ENCODE peak calls at places on chromosomes 1 and 21, in six cellular contexts. N is H9, C is neuronal stem cell, F is mesenchymal stem cell, D is H1, Y is trophoblast cell. Q is an unnamed sample.

GRCh38 chr1:153790996-153791855 is 16.0 kb downstream of the SLC27A3 start:
- DNase-seq in N (no peak), C (no peak), F (peak), D (no peak), Y (no peak), Q (peak)

GRCh38 chr1:11858968-11859871 is 475 bp upstream of the NPPB start:
- DNase-seq in N (peak), C (peak), F (peak), D (no peak), Y (peak), Q (peak)

GRCh38 chr1:70916028-70916427 is 131.6 kb downstream of the PTGER3 start:
- DNase-seq in N (no peak), C (no peak), F (no peak), D (no peak), Y (no peak), Q (no peak)

GRCh38 chr1:10951977-10952376 is 60.5 kb upstream of the TARDBP start:
- DNase-seq in N (no peak), C (no peak), F (no peak), D (no peak), Y (no peak), Q (no peak)

GRCh38 chr1:41936107-41936506 is 17.4 kb upstream of the HIVEP3 start:
- DNase-seq in N (no peak), C (no peak), F (peak), D (no peak), Y (no peak), Q (peak)

GRCh38 chr21:46191257-46191685 is 7.0 kb upstream of the SPATC1L start:
- DNase-seq in N (peak), C (no peak), F (peak), D (no peak), Y (peak), Q (peak)

GRCh38 chr21:42781150-42781980 is 98.0 kb downstream of the WDR4 start:
- DNase-seq in N (peak), C (no peak), F (peak), D (no peak), Y (peak), Q (no peak)

GRCh38 chr1:167263784-167264464 is 43.2 kb downstream of the POU2F1 start:
- DNase-seq in N (no peak), C (no peak), F (no peak), D (no peak), Y (no peak), Q (no peak)

GRCh38 chr1:38605091-38605490 is 254.5 kb downstream of the RRAGC start:
- DNase-seq in N (no peak), C (no peak), F (no peak), D (no peak), Y (no peak), Q (no peak)

GRCh38 chr21:44686000-44686781 is 4.2 kb upstream of the KRTAP12-1 start:
- DNase-seq in N (peak), C (no peak), F (no peak), D (no peak), Y (no peak), Q (no peak)

GRCh38 chr21:41585199-41585994 is 77.4 kb upstream of the TMPRSS2 start:
- DNase-seq in N (no peak), C (no peak), F (no peak), D (no peak), Y (peak), Q (no peak)

GRCh38 chr1:112262301-112262700 is 133.7 kb upstream of the CTTNBP2NL start:
- DNase-seq in N (no peak), C (no peak), F (no peak), D (no peak), Y (no peak), Q (no peak)

GRCh38 chr1:112263464-112263863 is 132.6 kb upstream of the CTTNBP2NL start:
- DNase-seq in N (no peak), C (no peak), F (peak), D (no peak), Y (no peak), Q (peak)

GRCh38 chr1:112264010-112264409 is 132.0 kb upstream of the CTTNBP2NL start:
- DNase-seq in N (no peak), C (no peak), F (peak), D (no peak), Y (no peak), Q (no peak)

GRCh38 chr1:112265946-112266345 is 130.1 kb upstream of the CTTNBP2NL start:
- DNase-seq in N (no peak), C (no peak), F (peak), D (no peak), Y (no peak), Q (no peak)

DNA sequence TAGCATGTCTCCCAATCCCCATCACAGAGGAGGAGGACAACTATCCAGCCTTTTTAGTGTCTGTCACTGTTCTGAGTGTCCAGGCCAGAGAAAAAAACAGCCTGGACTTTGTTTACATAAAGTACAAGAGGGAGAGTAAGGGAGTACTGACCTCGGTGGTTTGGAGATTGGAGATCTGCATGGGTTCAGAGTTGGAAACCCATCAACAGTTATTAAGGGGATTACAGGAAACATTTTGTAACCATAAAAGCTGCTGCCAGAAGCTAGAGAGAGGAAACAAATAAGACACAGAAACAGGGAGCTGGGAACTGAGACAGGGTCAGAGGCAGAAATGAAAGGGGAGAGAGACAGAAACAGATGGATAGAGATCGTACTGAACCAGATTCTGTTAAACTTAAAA is 131.5 kb upstream of the CTTNBP2NL start:
- DNase-seq in N (no peak), C (no peak), F (peak), D (no peak), Y (no peak), Q (no peak)
- H3K14ac ChIP-seq in N (no peak), C (no peak), F (no peak), D (no peak), Y (no peak), Q (no peak)

GRCh38 chr1:223340637-223341036 is 23.3 kb downstream of the SUSD4 start:
- DNase-seq in N (no peak), C (no peak), F (no peak), D (no peak), Y (no peak), Q (no peak)
- H3K14ac ChIP-seq in N (no peak), C (no peak), F (no peak), D (no peak), Y (no peak), Q (no peak)

DNA sequence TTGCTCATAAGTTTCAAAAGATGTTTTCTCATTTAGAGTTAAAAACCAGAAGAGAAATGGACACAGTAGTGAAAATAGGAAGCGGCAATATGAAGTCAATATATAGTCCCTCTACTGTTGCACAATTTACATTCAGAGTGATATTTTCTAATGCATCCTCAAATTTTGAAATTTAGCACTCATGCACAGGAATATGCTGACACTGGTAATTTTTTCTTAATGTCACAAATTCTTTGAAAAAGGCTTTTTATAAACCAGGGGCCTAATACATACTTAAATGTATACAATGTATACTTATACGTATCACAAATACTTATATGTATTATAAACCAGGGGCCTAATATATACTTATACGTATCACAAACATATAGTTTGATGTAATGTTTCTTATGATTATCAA is 19.4 kb downstream of the ST7L start:
- DNase-seq in N (no peak), C (no peak), F (no peak), D (no peak), Y (no peak), Q (no peak)
- H3K14ac ChIP-seq in N (no peak), C (no peak), F (no peak), D (no peak), Y (no peak), Q (no peak)

GRCh38 chr1:171055966-171056643 is 34.6 kb upstream of the FMO3 start:
- DNase-seq in N (no peak), C (no peak), F (no peak), D (no peak), Y (no peak), Q (no peak)
- H3K14ac ChIP-seq in N (no peak), C (peak), F (no peak), D (no peak), Y (no peak), Q (no peak)

GRCh38 chr1:207495816-207496792 is at the start of gene CR1:
- DNase-seq in N (peak), C (peak), F (no peak), D (no peak), Y (no peak), Q (no peak)

GRCh38 chr1:207499573-207499972 is 3.6 kb downstream of the CR1 start:
- DNase-seq in N (peak), C (peak), F (peak), D (no peak), Y (peak), Q (peak)

GRCh38 chr1:207502726-207503125 is 6.8 kb downstream of the CR1 start:
- DNase-seq in N (no peak), C (no peak), F (no peak), D (no peak), Y (no peak), Q (no peak)

GRCh38 chr1:207497951-207498350 is 2.0 kb downstream of the CR1 start:
- DNase-seq in N (no peak), C (no peak), F (no peak), D (no peak), Y (peak), Q (no peak)

DNA sequence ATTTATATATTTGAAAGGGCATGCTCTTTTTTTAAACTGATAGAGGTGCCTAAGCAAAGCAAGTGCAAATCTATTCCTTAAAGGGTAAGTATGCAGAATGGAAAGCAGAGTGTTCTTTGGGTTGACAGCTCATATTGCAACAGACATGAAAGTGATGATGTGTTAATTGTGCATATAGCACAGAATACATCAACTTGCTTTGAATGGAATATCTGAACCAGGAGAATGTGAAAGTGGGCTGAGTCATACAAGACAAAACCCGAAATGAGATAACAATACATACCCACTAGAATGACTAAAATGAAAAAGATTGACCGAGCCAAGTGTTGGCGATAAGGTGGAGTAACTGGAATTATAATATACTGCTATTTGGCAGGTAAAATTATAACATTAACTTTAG is 4.3 kb downstream of the CR1 start:
- DNase-seq in N (no peak), C (no peak), F (no peak), D (no peak), Y (no peak), Q (no peak)
- H3K14ac ChIP-seq in N (no peak), C (no peak), F (no peak), D (no peak), Y (no peak), Q (no peak)

Q was measured in IMR-90.